ENCODE peak calls at places on chromosomes 2 and 18, in seven cellular contexts. R is stimulated activated CD4-positive, alpha-beta T cell treated with anti-CD3 and anti-CD28 coated beads, Interleukin-4, amount 100 ng/mL, for 48 hours; Z is activated CD4-positive, alpha-beta T cell treated with anti-CD3 and anti-CD28 coated beads for 24 hours; U is GDM1; D is frontal cortex; T is iPS DF 6.9; L is activated T-cell treated with anti-CD3 and anti-CD28 coated beads, Interleukin-2, amount 50 U/mL, for 4 hours. N is an unnamed sample.

GRCh38 chr2:240947607-240948006 is 41.5 kb downstream of the CROCC2 start:
- DNase-seq in R (no peak), Z (no peak), U (no peak), D (no peak), T (no peak), L (peak), N (no peak)

GRCh38 chr2:191056218-191056617 is 42.2 kb upstream of the STAT1 start:
- DNase-seq in R (no peak), Z (no peak), U (peak), D (no peak), T (no peak), L (no peak), N (peak)

GRCh38 chr2:17104454-17104853 is 413.8 kb downstream of the RAD51AP2 start:
- DNase-seq in R (no peak), Z (no peak), U (no peak), D (no peak), T (no peak), L (no peak), N (peak)

GRCh38 chr18:73151086-73151485 is 283.3 kb upstream of the NETO1 start:
- DNase-seq in R (no peak), Z (no peak), U (no peak), D (no peak), T (no peak), L (no peak), N (no peak)

GRCh38 chr2:88626171-88627054 is 851 bp downstream of the EIF2AK3 start:
- DNase-seq in R (peak), Z (peak), U (no peak), D (no peak), T (no peak), L (peak), N (peak)

GRCh38 chr2:177272765-177273164 is 8.2 kb upstream of the NFE2L2 start:
- DNase-seq in R (no peak), Z (no peak), U (no peak), D (no peak), T (no peak), L (no peak), N (no peak)

GRCh38 chr2:97671526-97671925 is 2.0 kb downstream of the C2orf92 start:
- DNase-seq in R (no peak), Z (no peak), U (no peak), D (no peak), T (no peak), L (no peak), N (no peak)

GRCh38 chr2:174051741-174052638 is 86.8 kb upstream of the SP3 start:
- DNase-seq in R (no peak), Z (no peak), U (no peak), D (no peak), T (no peak), L (no peak), N (no peak)

GRCh38 chr2:25227576-25227975 is 59.2 kb upstream of the POMC start:
- DNase-seq in R (no peak), Z (no peak), U (no peak), D (no peak), T (no peak), L (no peak), N (no peak)

GRCh38 chr2:148680462-148680861 is 35.9 kb downstream of the EPC2 start:
- DNase-seq in R (no peak), Z (no peak), U (no peak), D (no peak), T (no peak), L (no peak), N (no peak)

GRCh38 chr2:136004920-136005319 is 19.5 kb upstream of the DARS1 start:
- DNase-seq in R (no peak), Z (no peak), U (no peak), D (no peak), T (no peak), L (no peak), N (no peak)

GRCh38 chr2:151238527-151239487 is 22.9 kb downstream of the RBM43 start:
- DNase-seq in R (no peak), Z (peak), U (no peak), D (peak), T (no peak), L (no peak), N (peak)

GRCh38 chr18:21134895-21135294 is 23.3 kb upstream of the ROCK1 start:
- DNase-seq in R (no peak), Z (no peak), U (peak), D (no peak), T (no peak), L (no peak), N (no peak)

GRCh38 chr2:73917696-73918207 is 8.9 kb upstream of the DGUOK start:
- DNase-seq in R (no peak), Z (no peak), U (no peak), D (no peak), T (no peak), L (no peak), N (no peak)

GRCh38 chr2:17306706-17307105 is 211.5 kb downstream of the RAD51AP2 start:
- DNase-seq in R (no peak), Z (no peak), U (no peak), D (no peak), T (no peak), L (no peak), N (no peak)

GRCh38 chr18:49359732-49360444 is 100.6 kb downstream of the DYM start:
- DNase-seq in R (no peak), Z (no peak), U (no peak), D (no peak), T (no peak), L (no peak), N (no peak)

GRCh38 chr2:187878096-187878495 is 323.9 kb upstream of the TFPI start:
- DNase-seq in R (no peak), Z (no peak), U (no peak), D (no peak), T (no peak), L (no peak), N (no peak)

GRCh38 chr2:126880262-126880800 is 18.4 kb upstream of the TEX51 start:
- DNase-seq in R (no peak), Z (no peak), U (no peak), D (no peak), T (no peak), L (no peak), N (no peak)

GRCh38 chr2:175478369-175478768 is 296.9 kb upstream of the ATP5MC3 start:
- DNase-seq in R (no peak), Z (no peak), U (no peak), D (no peak), T (no peak), L (no peak), N (no peak)

GRCh38 chr18:56696966-56697365 is 45.8 kb downstream of the WDR7 start:
- DNase-seq in R (no peak), Z (no peak), U (no peak), D (no peak), T (no peak), L (no peak), N (no peak)

GRCh38 chr2:230226090-230226551 is 585 bp downstream of the SP140 start:
- DNase-seq in R (no peak), Z (no peak), U (no peak), D (no peak), T (no peak), L (no peak), N (no peak)